ENCODE peak calls at places on chromosomes 16 and 17, in seven cellular contexts. H is HCT116, P is right lobe of liver, B is tibial nerve, R is AG04450, Q is left ventricle myocardium inferior, I is fibroblast of pulmonary artery. F is an unnamed sample.

GRCh38 chr17:6574689-6575595 is 18.6 kb upstream of the PITPNM3 start:
- DNase-seq in H (no peak), Q (peak), P (peak), I (peak), R (peak), B (no peak), F (no peak)

GRCh38 chr16:9836118-9836736 is 346.0 kb downstream of the GRIN2A start:
- DNase-seq in P (no peak), H (no peak), Q (no peak), I (peak), R (no peak), B (no peak), F (no peak)

GRCh38 chr17:14204546-14204945 is 32.1 kb downstream of the CDRT15 start:
- DNase-seq in R (no peak), H (no peak), I (no peak), P (no peak), Q (no peak), B (no peak), F (no peak)

GRCh38 chr16:28983644-28984043 is 1.2 kb upstream of the LAT start:
- DNase-seq in I (no peak), Q (no peak), B (no peak), P (no peak), H (no peak), R (no peak), F (peak)

GRCh38 chr17:32746698-32747097 is 130.2 kb downstream of the MYO1D start:
- DNase-seq in P (no peak), R (no peak), B (no peak), I (peak), H (no peak), Q (no peak), F (no peak)

GRCh38 chr16:69013991-69014390 is 91.5 kb upstream of the HAS3 start:
- DNase-seq in I (no peak), B (no peak), Q (no peak), P (no peak), R (no peak), H (no peak), F (no peak)

GRCh38 chr16:58511933-58512815 is 3.1 kb upstream of the SETD6 start:
- DNase-seq in H (no peak), R (peak), Q (peak), I (peak), P (peak), B (peak), F (peak)

GRCh38 chr17:968812-969766 is 10.5 kb downstream of the NXN start:
- DNase-seq in I (no peak), Q (no peak), B (no peak), R (no peak), H (peak), P (no peak), F (no peak)

GRCh38 chr16:4075534-4075933 is 40.7 kb downstream of the ADCY9 start:
- DNase-seq in R (no peak), H (no peak), B (no peak), P (no peak), Q (no peak), I (no peak), F (no peak)

GRCh38 chr17:48571024-48571818 is 6.9 kb downstream of the HOXB4 start:
- DNase-seq in Q (no peak), H (no peak), I (no peak), R (no peak), P (no peak), B (no peak), F (no peak)

GRCh38 chr17:45824475-45824874 is 20.2 kb upstream of the SPPL2C start:
- DNase-seq in H (no peak), R (no peak), P (no peak), I (no peak), B (no peak), Q (no peak), F (no peak)

GRCh38 chr16:4882633-4883285 is 35.5 kb downstream of the UBN1 start:
- DNase-seq in Q (no peak), R (no peak), I (peak), H (peak), B (no peak), P (peak), F (peak)

GRCh38 chr16:1119766-1120611 is 23.9 kb upstream of the C1QTNF8 start:
- DNase-seq in Q (no peak), R (no peak), H (no peak), I (no peak), P (no peak), B (no peak), F (no peak)

GRCh38 chr17:39166437-39167335 is 725 bp upstream of the ARL5C start:
- DNase-seq in B (no peak), P (no peak), I (no peak), H (no peak), Q (no peak), R (no peak), F (no peak)
- H3K4me3 ChIP-seq in B (no peak), P (no peak), I (no peak), H (no peak), Q (no peak), R (no peak), F (no peak)

GRCh38 chr16:65746941-65747340 is 619.5 kb upstream of the CDH5 start:
- DNase-seq in B (no peak), R (no peak), Q (no peak), P (no peak), H (no peak), I (no peak), F (no peak)
- TF ChIP-seq CTCF in B (no peak), R (no peak), Q (no peak), P (no peak), H (no peak), I (no peak), F (no peak)

DNA sequence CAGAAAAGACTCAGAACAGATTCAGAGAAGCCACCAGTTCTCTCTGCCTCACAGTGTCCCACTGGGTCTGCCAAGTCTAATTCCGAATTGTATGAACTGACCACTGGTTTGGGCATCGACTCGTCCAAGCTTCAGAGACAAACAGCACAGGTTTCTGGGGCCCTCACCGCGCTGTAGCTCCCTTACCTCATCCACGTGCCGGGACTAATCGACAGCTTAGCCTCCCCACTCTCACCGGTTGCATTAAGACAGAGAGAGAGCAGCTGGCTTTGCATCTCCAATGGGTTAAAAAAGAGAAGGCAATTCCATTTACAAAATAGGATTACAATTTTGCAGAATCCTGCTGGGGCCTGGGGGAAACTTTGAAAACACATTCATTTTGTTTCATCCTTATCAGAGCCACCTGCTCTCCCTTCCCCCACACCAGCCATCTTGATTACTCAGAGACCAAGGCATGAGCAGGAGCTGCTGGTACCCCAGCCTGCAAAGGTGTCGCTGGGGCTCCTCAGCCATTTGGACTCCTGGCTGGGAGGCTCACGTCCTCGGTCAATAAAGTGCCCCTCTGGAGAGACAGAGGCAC is 95.3 kb upstream of the RPL38 start:
- DNase-seq in B (no peak), I (no peak), R (no peak), P (no peak), Q (no peak), H (no peak), F (no peak)
- H3K4me3 ChIP-seq in B (no peak), I (no peak), R (no peak), P (no peak), Q (no peak), H (no peak), F (no peak)

DNA sequence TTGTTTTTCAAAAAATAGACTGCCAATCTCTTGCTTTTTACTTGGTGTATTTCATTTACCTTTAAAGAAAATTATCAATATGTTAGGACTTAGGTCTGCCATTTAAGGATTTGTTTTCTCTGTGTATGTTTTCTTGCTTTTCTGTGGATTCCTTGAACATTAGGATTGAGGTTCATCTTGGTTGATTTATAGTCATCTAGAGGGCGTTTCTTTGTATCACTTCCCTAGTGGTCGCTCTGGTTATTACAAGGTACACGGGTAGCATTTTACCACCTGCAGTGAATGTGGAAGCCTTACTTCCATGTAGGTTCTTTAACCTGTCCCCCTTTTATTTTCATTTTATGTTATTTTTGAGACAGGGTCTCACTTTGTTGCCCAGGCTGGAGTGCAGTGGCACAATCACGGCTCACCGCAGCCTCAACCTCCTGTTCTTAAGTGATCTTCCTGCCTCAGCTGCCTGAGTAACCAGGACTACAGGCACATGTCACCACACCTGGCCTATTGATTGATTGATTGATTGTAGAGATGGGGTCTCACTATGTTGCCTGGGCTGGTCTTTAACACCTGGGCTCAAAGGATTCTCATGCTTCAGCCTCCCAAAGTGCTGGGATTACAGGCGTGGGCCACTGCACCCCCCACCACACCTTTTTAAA is 35.2 kb upstream of the CBX4 start:
- DNase-seq in B (no peak), R (no peak), H (peak), Q (no peak), I (peak), P (peak), F (no peak)
- TF ChIP-seq CTCF in B (peak), R (peak), H (peak), Q (peak), I (peak), P (peak), F (peak)

DNA sequence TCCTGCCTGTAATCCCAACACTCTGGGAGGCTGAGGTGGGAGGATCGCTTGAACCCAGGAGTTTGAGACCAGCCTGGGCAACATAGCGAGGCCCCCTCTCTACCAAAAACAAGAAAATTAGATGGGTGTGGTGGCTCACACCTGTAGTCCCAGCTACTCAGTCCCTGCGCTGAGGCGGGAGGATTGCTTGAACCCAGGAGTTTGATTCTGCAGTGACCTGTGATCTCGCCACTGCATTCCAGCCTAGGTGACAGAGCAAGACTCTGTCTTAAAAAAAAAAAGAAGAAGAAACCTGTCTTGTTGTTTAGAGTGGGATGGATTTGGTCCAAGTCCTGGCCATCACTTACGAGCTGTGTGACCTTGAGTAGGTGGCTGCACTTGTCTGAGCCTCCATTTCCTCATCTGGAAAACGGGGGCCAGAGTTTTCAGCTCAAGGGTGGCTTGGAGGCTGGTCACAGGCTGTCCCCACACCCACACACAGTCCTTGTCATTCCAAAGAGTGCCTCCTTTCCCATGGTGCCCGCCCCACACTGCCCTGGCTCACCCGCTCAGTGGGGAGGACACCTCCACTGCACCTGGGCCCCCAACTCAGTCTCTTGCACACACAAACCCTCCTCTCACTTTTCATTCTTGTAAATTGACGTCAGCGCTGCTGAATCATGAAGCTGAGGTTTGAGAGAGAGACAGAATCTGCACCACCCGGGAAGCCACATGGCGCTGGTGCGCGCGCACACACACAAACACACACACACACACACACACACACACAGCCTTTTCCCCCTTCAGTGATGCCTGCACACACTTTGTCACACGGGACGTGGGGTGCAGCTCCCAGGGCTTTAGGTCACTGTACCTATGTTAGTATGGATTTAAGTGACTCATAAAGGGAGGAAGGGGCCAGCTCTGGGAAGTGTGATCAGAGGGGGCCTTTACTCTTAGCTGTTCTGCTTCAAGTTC is 4.2 kb downstream of the SOCS1 start:
- DNase-seq in H (no peak), Q (no peak), P (no peak), B (no peak), I (peak), R (peak), F (no peak)
- H3K4me3 ChIP-seq in H (no peak), Q (no peak), P (no peak), B (no peak), I (peak), R (peak), F (no peak)

GRCh38 chr17:4998027-4998665 is 396 bp downstream of the KIF1C start:
- DNase-seq in H (no peak), R (no peak), Q (peak), B (no peak), I (no peak), P (peak), F (no peak)

GRCh38 chr17:4998666-4999428 is 1.1 kb downstream of the KIF1C start:
- DNase-seq in H (no peak), R (no peak), Q (no peak), B (no peak), I (no peak), P (peak), F (no peak)

GRCh38 chr17:4999429-5000093 is 1.8 kb downstream of the KIF1C start:
- DNase-seq in H (no peak), B (no peak), P (no peak), I (no peak), Q (no peak), R (no peak), F (no peak)

GRCh38 chr17:5000237-5000639 is 2.5 kb downstream of the KIF1C start:
- DNase-seq in I (peak), H (no peak), Q (peak), P (peak), R (no peak), B (peak), F (no peak)

GRCh38 chr17:4997302-4998026 is at the start of the genes INCA1 and KIF1C:
- DNase-seq in R (peak), H (peak), I (peak), Q (peak), B (peak), P (peak), F (peak)
- TF ChIP-seq CTCF in R (no peak), H (no peak), I (no peak), Q (peak), B (peak), P (no peak), F (no peak)

DNA sequence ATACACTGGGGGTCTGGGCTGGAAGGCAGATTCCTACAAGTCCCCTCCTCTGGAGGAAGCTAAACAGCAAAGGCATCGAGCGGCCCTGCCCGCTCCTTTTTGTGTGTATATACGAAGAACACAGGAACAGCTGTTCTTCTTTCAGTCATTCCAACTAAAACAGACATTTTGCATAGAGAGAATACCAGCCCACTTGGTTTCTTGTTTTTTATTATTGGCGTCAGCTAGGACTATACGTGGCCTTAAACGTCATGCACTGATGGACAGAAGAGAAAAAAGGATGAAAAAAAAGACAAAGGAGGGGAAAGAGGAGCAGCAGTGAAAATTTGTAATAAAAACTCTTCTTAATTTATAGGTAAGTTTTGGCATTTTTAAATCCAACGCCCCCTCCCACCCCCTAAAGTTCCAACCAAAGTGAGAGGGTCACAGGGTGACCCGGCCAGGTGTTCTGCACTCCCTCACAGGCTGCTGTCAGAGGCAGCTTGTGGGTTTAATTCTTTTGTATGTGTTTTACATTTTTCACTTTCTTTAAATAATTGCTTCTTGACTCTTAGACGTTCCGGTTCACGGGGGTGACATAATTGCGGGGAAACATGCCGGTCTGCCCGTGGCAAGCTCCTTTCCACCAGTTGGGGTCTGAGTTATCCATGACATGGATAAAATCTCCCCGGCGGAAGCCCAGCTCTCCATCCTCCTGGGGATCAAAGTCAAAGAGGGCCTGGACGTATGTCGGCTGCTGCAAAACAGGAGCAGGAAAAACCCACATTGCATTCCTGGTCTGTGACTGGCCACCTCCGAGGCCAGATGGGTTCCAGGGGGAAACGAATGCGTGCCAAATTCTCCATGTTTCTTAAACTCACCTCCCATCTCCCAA is 30.8 kb upstream of the SLC25A19 start:
- DNase-seq in B (no peak), R (peak), H (no peak), P (no peak), I (peak), Q (no peak), F (no peak)
- H3K4me3 ChIP-seq in B (no peak), R (no peak), H (no peak), P (no peak), I (no peak), Q (no peak), F (no peak)

DNA sequence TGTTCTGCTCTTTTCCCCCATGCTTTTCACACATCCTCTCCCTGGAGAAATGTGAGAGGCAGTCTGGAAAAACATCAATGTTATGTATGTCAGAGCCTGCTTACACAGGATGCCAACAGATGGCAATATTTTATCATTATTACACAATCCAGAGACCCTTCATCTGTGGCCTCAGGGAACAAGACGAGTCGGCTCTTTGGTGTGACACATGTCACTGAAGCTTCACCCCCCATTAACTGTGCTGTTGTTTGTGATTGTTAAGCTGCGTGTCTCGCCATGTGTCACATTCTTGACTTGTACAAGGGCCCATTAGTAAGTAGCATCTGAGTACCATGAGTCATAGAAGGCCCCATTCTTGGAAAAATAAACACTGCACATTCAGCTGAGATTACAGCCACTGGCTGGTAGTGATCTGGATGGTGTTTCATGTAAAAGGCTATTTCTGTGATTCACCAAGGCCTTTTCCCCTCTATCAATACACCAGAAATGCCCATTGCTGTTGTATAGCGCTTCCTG is 682.1 kb upstream of the SOX9 start:
- DNase-seq in I (peak), R (peak), B (no peak), H (peak), Q (no peak), P (no peak), F (peak)
- TF ChIP-seq CTCF in I (no peak), R (no peak), B (no peak), H (no peak), Q (no peak), P (no peak), F (peak)

GRCh38 chr16:22684282-22685161 is 129.4 kb upstream of the HS3ST2 start:
- DNase-seq in I (no peak), H (no peak), Q (no peak), R (no peak), P (no peak), B (no peak), F (no peak)

GRCh38 chr16:22681551-22681880 is 132.4 kb upstream of the HS3ST2 start:
- DNase-seq in R (no peak), I (no peak), Q (no peak), B (no peak), P (no peak), H (no peak), F (no peak)

GRCh38 chr16:22683730-22684280 is 130.2 kb upstream of the HS3ST2 start:
- DNase-seq in B (no peak), R (no peak), P (no peak), H (no peak), Q (no peak), I (no peak), F (no peak)

GRCh38 chr16:22683258-22683657 is 130.7 kb upstream of the HS3ST2 start:
- DNase-seq in P (no peak), R (no peak), H (no peak), I (no peak), Q (no peak), B (no peak), F (no peak)

GRCh38 chr16:22681881-22682291 is 132.1 kb upstream of the HS3ST2 start:
- DNase-seq in I (no peak), Q (no peak), B (no peak), R (no peak), H (no peak), P (no peak), F (no peak)
- H3K4me3 ChIP-seq in I (no peak), Q (no peak), B (no peak), R (no peak), H (no peak), P (no peak), F (no peak)